ENCODE peak calls at places on chromosomes 6 and 20, in seven cellular contexts. R is glutamatergic neuron, Y is AG09309, T is lung, P is HCT116, O is lower lobe of right lung, B is progenitor cell of endocrine pancreas. W is an unnamed sample.

GRCh38 chr20:1185781-1186334 is 1.1 kb upstream of the TMEM74B start:
- DNase-seq in P (peak), O (peak), Y (no peak), B (peak), R (peak), T (no peak), W (peak)

GRCh38 chr6:6969761-6970223 is 138.0 kb upstream of the RREB1 start:
- DNase-seq in R (no peak), Y (no peak), T (peak), O (no peak), P (peak), B (peak), W (no peak)

GRCh38 chr6:54058236-54058635 is 53.0 kb upstream of the MLIP start:
- DNase-seq in Y (no peak), R (no peak), B (no peak), O (no peak), P (no peak), T (no peak), W (no peak)

GRCh38 chr20:51444472-51444871 is 98.0 kb downstream of the NFATC2 start:
- DNase-seq in P (no peak), T (no peak), O (no peak), R (no peak), B (no peak), Y (no peak), W (no peak)

GRCh38 chr6:332671-333070 is 40.4 kb downstream of the DUSP22 start:
- DNase-seq in B (no peak), O (no peak), Y (no peak), R (no peak), T (no peak), P (no peak), W (no peak)

GRCh38 chr20:6265204-6265904 is 142.5 kb upstream of the FERMT1 start:
- DNase-seq in R (no peak), O (no peak), T (no peak), B (no peak), Y (peak), P (peak), W (no peak)

GRCh38 chr20:7420345-7420744 is 519.9 kb downstream of the HAO1 start:
- DNase-seq in T (no peak), O (no peak), B (no peak), R (no peak), Y (no peak), P (no peak), W (no peak)

GRCh38 chr6:36443951-36444428 is 1.2 kb downstream of the KCTD20 start:
- DNase-seq in B (no peak), T (no peak), O (no peak), R (no peak), Y (no peak), P (peak), W (no peak)

GRCh38 chr6:82507112-82507511 is 143.5 kb downstream of the TPBG start:
- DNase-seq in R (no peak), Y (no peak), O (no peak), T (no peak), B (no peak), P (no peak), W (no peak)

GRCh38 chr20:57805784-57806183 is 96.0 kb upstream of the PMEPA1 start:
- DNase-seq in B (no peak), O (no peak), Y (no peak), T (no peak), R (no peak), P (no peak), W (no peak)

GRCh38 chr6:109580519-109580918 is 97.5 kb upstream of the ZBTB24 start:
- DNase-seq in B (no peak), P (no peak), T (no peak), O (no peak), Y (no peak), R (no peak), W (no peak)

GRCh38 chr6:155530219-155530834 is 74.7 kb upstream of the NOX3 start:
- DNase-seq in P (peak), O (no peak), B (no peak), R (no peak), T (no peak), Y (peak), W (no peak)

GRCh38 chr6:131909408-131910218 is 41.6 kb downstream of the CCN2 start:
- DNase-seq in T (peak), P (peak), Y (no peak), B (peak), R (peak), O (no peak), W (peak)

GRCh38 chr6:108578595-108579038 is 17.9 kb downstream of the FOXO3 start:
- DNase-seq in B (no peak), O (no peak), Y (no peak), R (no peak), P (no peak), T (no peak), W (no peak)

GRCh38 chr20:43744121-43744520 is 17.3 kb upstream of the GTSF1L start:
- DNase-seq in P (no peak), Y (no peak), B (no peak), R (no peak), O (no peak), T (no peak), W (no peak)

GRCh38 chr6:106730672-106731071 is 101.3 kb downstream of the QRSL1 start:
- DNase-seq in P (no peak), T (no peak), O (no peak), Y (no peak), R (no peak), B (no peak), W (no peak)

GRCh38 chr20:45867811-45868176 is 10.4 kb downstream of the ZSWIM3 start:
- DNase-seq in P (no peak), B (no peak), Y (no peak), O (no peak), T (no peak), R (no peak), W (no peak)

GRCh38 chr6:4610256-4610655 is 165.9 kb upstream of the CDYL start:
- DNase-seq in R (no peak), T (no peak), Y (no peak), B (no peak), P (no peak), O (no peak), W (no peak)

GRCh38 chr6:18242062-18242851 is 22.1 kb downstream of the DEK start:
- DNase-seq in R (no peak), T (no peak), Y (peak), P (peak), B (no peak), O (no peak), W (no peak)

GRCh38 chr20:45833883-45834796 is 541 bp downstream of the SNX21 start:
- DNase-seq in R (peak), O (peak), T (peak), B (peak), Y (no peak), P (no peak), W (peak)

GRCh38 chr6:13203145-13203544 is 125.2 kb downstream of the TBC1D7 start:
- DNase-seq in T (no peak), P (no peak), O (no peak), B (no peak), Y (no peak), R (no peak), W (no peak)

GRCh38 chr6:30877419-30878262 is 6.7 kb upstream of the DDR1 start:
- DNase-seq in T (peak), P (peak), Y (peak), R (peak), O (peak), B (peak), W (peak)

GRCh38 chr6:135118142-135118730 is 62.9 kb upstream of the MYB start:
- DNase-seq in R (no peak), B (no peak), Y (no peak), O (no peak), P (no peak), T (no peak), W (no peak)

GRCh38 chr20:12056836-12057235 is 139.1 kb downstream of the BTBD3 start:
- DNase-seq in R (no peak), P (no peak), B (no peak), T (no peak), O (no peak), Y (no peak), W (no peak)

GRCh38 chr20:12051206-12052163 is 133.8 kb downstream of the BTBD3 start:
- DNase-seq in O (no peak), R (no peak), Y (no peak), T (no peak), B (no peak), P (no peak), W (no peak)

GRCh38 chr20:12057778-12058177 is 140.1 kb downstream of the BTBD3 start:
- DNase-seq in T (no peak), R (no peak), P (no peak), Y (no peak), O (no peak), B (no peak), W (no peak)

GRCh38 chr20:12053348-12053747 is 135.7 kb downstream of the BTBD3 start:
- DNase-seq in T (no peak), B (no peak), O (no peak), R (no peak), P (no peak), Y (no peak), W (no peak)

GRCh38 chr20:12054556-12054955 is 136.9 kb downstream of the BTBD3 start:
- DNase-seq in R (no peak), B (no peak), P (no peak), O (no peak), Y (no peak), T (no peak), W (no peak)
- TF ChIP-seq CTCF in R (no peak), B (no peak), P (no peak), O (no peak), Y (no peak), T (no peak), W (no peak)

DNA sequence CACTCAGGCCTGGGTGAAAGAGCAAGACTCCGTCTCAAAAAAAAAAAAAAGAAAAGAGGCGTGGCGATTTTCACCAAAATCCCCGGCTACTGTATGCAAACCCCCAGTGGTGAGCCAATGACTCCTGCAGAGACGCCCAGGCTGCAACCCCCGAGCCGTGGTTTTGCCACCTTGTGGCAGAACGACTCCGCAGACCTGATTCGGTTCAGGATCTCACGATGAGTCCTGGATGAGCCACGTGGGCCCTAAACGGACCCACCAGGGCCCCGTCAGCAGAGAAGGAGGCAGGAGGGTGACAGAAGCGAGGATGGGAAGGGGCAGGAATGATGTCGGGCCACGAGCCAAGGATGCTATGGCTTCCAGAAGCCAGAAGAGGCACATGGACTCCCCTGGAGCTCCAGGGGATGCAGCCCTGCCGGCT is 42.5 kb downstream of the SLC2A4RG start:
- DNase-seq in Y (no peak), R (no peak), P (peak), O (no peak), T (no peak), B (no peak), W (no peak)
- TF ChIP-seq CTCF in Y (no peak), R (no peak), P (peak), O (no peak), T (no peak), B (no peak), W (no peak)

GRCh38 chr6:26258199-26258977 is 106.6 kb upstream of the BTN3A2 start:
- DNase-seq in T (no peak), Y (no peak), P (no peak), O (no peak), R (no peak), B (no peak), W (no peak)
- TF ChIP-seq CTCF in T (no peak), Y (peak), P (peak), O (no peak), R (no peak), B (peak), W (no peak)

GRCh38 chr20:53161073-53161472 is 188.9 kb downstream of the TSHZ2 start:
- DNase-seq in Y (no peak), P (no peak), O (no peak), R (no peak), T (no peak), B (no peak), W (no peak)

GRCh38 chr20:53164072-53164471 is 191.9 kb downstream of the TSHZ2 start:
- DNase-seq in T (no peak), Y (no peak), O (no peak), P (no peak), R (no peak), B (no peak), W (no peak)

GRCh38 chr20:53161473-53161872 is 189.3 kb downstream of the TSHZ2 start:
- DNase-seq in Y (no peak), O (no peak), T (no peak), R (no peak), B (no peak), P (no peak), W (no peak)

GRCh38 chr20:53163486-53163885 is 191.3 kb downstream of the TSHZ2 start:
- DNase-seq in O (no peak), T (no peak), P (no peak), R (no peak), B (no peak), Y (peak), W (no peak)

GRCh38 chr20:53162251-53162835 is 190.2 kb downstream of the TSHZ2 start:
- DNase-seq in B (no peak), R (peak), T (no peak), Y (peak), O (no peak), P (peak), W (peak)
- TF ChIP-seq CTCF in B (peak), R (peak), T (no peak), Y (peak), O (no peak), P (no peak), W (peak)

GRCh38 chr20:12838261-12838866 is 170.4 kb upstream of the SPTLC3 start:
- DNase-seq in P (no peak), T (no peak), O (no peak), R (no peak), Y (no peak), B (no peak), W (no peak)
- TF ChIP-seq CTCF in P (no peak), T (no peak), O (peak), R (peak), Y (no peak), B (no peak), W (no peak)

DNA sequence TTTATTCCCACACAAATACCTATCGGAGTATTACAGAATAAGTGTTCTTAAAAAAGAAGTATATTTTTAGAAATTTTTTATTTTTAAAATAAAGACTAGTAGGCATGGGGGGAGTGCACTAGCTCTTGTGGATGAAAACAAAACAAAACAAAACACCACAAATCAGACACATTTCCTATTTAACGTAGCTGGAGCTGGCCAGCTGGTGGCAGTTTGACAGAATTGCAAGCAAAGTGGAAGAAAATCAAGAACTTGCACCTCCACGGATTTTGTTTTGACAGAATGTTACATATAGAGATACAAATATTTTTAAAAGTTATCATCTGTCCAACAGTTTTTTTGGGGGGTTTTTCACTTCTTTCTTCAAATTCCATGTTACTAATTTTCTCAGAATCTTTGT is 63.6 kb upstream of the SNRPB2 start:
- DNase-seq in Y (no peak), O (no peak), P (no peak), R (no peak), B (no peak), T (no peak), W (no peak)
- TF ChIP-seq CTCF in Y (no peak), O (no peak), P (no peak), R (peak), B (peak), T (no peak), W (peak)

GRCh38 chr6:19637010-19637409 is 200.2 kb upstream of the ID4 start:
- DNase-seq in R (no peak), B (no peak), O (no peak), P (no peak), T (no peak), Y (no peak), W (no peak)
- TF ChIP-seq CTCF in R (no peak), B (no peak), O (no peak), P (no peak), T (no peak), Y (no peak), W (no peak)

GRCh38 chr20:49511788-49512525 is 29.5 kb upstream of the KCNB1 start:
- DNase-seq in P (no peak), R (no peak), O (no peak), T (no peak), B (no peak), Y (no peak), W (no peak)

GRCh38 chr20:49505518-49505917 is 23.1 kb upstream of the KCNB1 start:
- DNase-seq in Y (no peak), P (no peak), O (no peak), R (peak), B (no peak), T (no peak), W (peak)

GRCh38 chr20:49507741-49508434 is 25.4 kb upstream of the KCNB1 start:
- DNase-seq in O (no peak), P (no peak), R (no peak), Y (no peak), B (no peak), T (no peak), W (no peak)

GRCh38 chr20:49510562-49511117 is 28.2 kb upstream of the KCNB1 start:
- DNase-seq in R (no peak), O (no peak), Y (peak), B (no peak), T (peak), P (no peak), W (no peak)

DNA sequence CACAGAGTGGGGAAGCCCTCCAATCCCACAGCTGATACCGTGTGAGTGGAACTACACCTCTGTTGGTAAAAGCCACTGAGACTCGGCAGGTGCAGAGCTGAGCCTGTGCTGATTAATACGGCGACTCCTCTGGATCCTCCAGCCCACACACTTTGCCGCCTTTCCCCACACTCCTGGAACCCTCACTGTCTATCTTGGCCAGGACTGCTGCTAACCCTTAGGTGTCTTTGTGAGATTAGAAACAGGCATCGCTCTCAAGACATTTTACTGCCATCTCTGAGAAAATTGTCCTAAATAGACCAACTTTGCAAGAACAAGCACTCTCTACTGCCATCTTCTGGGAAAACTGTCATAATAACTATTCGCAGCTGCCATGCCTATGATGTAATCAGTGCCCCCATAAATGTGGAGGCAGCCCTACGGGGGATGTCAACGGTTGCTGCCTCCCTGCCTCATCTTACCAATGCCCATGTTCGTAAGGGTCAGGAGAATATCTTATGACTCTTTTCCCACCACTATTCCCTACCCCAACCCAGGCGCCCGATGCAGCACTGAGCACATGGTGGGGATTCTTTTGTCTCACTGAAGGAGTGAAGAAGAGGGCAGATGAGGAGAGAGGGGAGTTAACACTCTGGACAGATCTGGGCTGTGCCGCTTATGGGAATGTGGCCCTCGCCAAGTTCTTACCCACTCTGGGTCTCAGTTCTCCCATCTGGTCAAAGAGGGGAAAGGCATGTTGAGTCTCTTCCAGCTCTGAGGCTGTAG is 26.1 kb upstream of the KCNB1 start:
- DNase-seq in O (no peak), R (no peak), T (no peak), P (peak), B (no peak), Y (peak), W (peak)
- TF ChIP-seq CTCF in O (peak), R (peak), T (no peak), P (peak), B (peak), Y (peak), W (peak)

GRCh38 chr6:114343782-114344144 is 940 bp upstream of the HS3ST5 start:
- DNase-seq in R (no peak), P (no peak), Y (no peak), B (no peak), O (no peak), T (no peak), W (no peak)
- TF ChIP-seq CTCF in R (peak), P (no peak), Y (no peak), B (no peak), O (no peak), T (no peak), W (no peak)

W was measured in nephron progenitor cell.